ENCODE peak calls at places on chromosomes 5 and 9, in six cellular contexts. I is H1, O is HCT116, Q is K562, G is H9, D is breast epithelium. B is an unnamed sample.

GRCh38 chr5:76547242-76547890 is 75.8 kb downstream of the F2RL2 start:
- DNase-seq in D (no peak), G (no peak), I (no peak), Q (no peak), O (no peak), B (no peak)

GRCh38 chr9:4080889-4081548 is 218.8 kb downstream of the GLIS3 start:
- DNase-seq in Q (no peak), I (no peak), D (no peak), O (no peak), G (peak; percentile 51), B (no peak)

GRCh38 chr9:115006660-115007059 is 76.3 kb upstream of the TNFSF8 start:
- DNase-seq in O (no peak), G (no peak), I (no peak), Q (no peak), D (no peak), B (no peak)

GRCh38 chr5:80254767-80255424 is 952 bp downstream of the SERINC5 start:
- DNase-seq in D (no peak), I (no peak), G (no peak), O (no peak), Q (peak; percentile 19), B (peak; percentile 49)

GRCh38 chr9:95413793-95414192 is 96.3 kb upstream of the FANCC start:
- DNase-seq in I (no peak), O (no peak), D (no peak), G (no peak), Q (no peak), B (no peak)

GRCh38 chr9:125430611-125431305 is 169.1 kb downstream of the GAPVD1 start:
- DNase-seq in O (no peak), Q (no peak), I (no peak), D (no peak), G (no peak), B (no peak)

GRCh38 chr5:53942724-53943123 is 367.6 kb downstream of the ARL15 start:
- DNase-seq in O (no peak), G (no peak), I (no peak), D (no peak), Q (peak; percentile 49), B (no peak)

GRCh38 chr9:87564111-87564510 is 66.4 kb downstream of the DAPK1 start:
- DNase-seq in O (no peak), D (no peak), G (no peak), Q (peak; percentile 28), I (no peak), B (no peak)

GRCh38 chr5:93581738-93582414 is 857 bp upstream of the NR2F1-AS1 start:
- DNase-seq in O (peak; percentile 76), Q (no peak), I (no peak), D (no peak), G (no peak), B (no peak)

GRCh38 chr5:137078171-137078665 is 420.9 kb downstream of the SPOCK1 start:
- DNase-seq in I (no peak), Q (no peak), O (peak; percentile 18), G (peak; percentile 36), D (no peak), B (no peak)

GRCh38 chr9:29212590-29213373 is 1639.5 kb upstream of the C9orf72 start:
- DNase-seq in I (peak; percentile 79), O (no peak), G (peak; percentile 57), D (no peak), Q (no peak), B (peak; percentile 50)

GRCh38 chr5:59038169-59039002 is 455.5 kb downstream of the RAB3C start:
- DNase-seq in Q (no peak), D (no peak), I (peak; percentile 71), O (no peak), G (peak; percentile 54), B (no peak)

GRCh38 chr5:116652196-116652729 is 77.6 kb upstream of the SEMA6A start:
- DNase-seq in G (peak; percentile 76), O (peak; percentile 79), Q (no peak), D (peak; percentile 82), I (peak; percentile 49), B (no peak)

GRCh38 chr9:84436386-84437114 is 96.0 kb upstream of the SLC28A3 start:
- DNase-seq in D (no peak), O (no peak), G (no peak), I (no peak), Q (no peak), B (no peak)

GRCh38 chr5:100479079-100479688 is 56.0 kb upstream of the FAM174A start:
- DNase-seq in G (peak; percentile 26), Q (peak; percentile 12), I (no peak), O (peak; percentile 43), D (no peak), B (no peak)

GRCh38 chr5:142979636-142980035 is 209.5 kb downstream of the ARHGAP26 start:
- DNase-seq in Q (no peak), D (no peak), G (peak; percentile 44), I (no peak), O (no peak), B (no peak)

GRCh38 chr5:80569961-80570786 is at the start of gene ANKRD34B:
- DNase-seq in I (peak; percentile 81), O (no peak), Q (no peak), G (peak; percentile 86), D (no peak), B (no peak)

GRCh38 chr5:96565843-96566242 is 96.3 kb upstream of the CAST start:
- DNase-seq in Q (peak; percentile 16), I (no peak), D (no peak), G (no peak), O (no peak), B (no peak)

GRCh38 chr9:113997610-113998009 is 80.5 kb downstream of the AMBP start:
- DNase-seq in G (peak; percentile 8), Q (no peak), O (no peak), D (no peak), I (peak; percentile 23), B (peak; percentile 17)

DNA sequence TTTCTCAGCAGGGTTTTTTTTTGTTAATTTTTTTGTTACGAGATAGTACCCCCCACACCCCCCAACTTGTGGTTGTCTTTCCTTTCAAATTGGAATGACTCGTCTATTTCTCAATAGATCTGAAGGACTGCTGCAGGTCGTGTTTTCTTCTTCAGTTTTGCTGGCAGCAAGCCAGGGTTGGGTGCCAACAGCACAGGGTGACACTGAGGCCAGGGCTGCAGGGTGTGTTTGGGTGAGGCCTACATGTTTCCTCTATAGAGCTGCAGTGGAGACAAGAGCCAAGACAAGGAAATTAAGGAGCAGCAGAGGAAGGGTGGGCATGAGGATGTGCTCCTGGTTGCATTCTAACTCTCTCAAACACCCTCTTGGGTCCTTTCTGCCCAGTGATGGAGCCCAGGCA is 52.2 kb downstream of the NXNL2 start:
- DNase-seq in O (no peak), I (no peak), Q (no peak), G (no peak), D (peak; percentile 25), B (peak; percentile 49)
- H3K27ac ChIP-seq in O (no peak overlapping the region), I (no peak overlapping the region), Q (no peak overlapping the region), G (no peak overlapping the region), D (no peak overlapping the region), B (no peak overlapping the region)

DNA sequence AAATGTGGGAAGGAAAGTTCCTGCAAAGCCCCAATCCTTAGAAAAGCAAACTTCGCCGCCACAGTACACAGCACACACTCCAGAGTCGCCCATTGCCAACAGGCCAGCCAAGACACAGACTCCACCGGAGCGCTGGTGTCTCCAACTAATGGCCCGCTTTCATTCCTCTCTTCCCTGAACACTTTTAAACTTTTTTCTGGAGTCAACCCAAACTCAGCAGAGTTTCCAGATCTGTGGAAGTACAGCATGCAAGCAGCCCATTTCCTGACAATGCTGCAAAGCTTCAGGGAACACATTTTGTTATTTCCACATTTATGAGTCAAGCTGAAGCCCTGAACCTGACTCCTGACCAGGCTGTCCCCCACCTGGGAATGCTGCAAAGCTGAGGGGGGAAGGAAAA is 351.9 kb downstream of the NFIB start:
- DNase-seq in I (no peak), G (no peak), D (no peak), O (no peak), Q (no peak), B (no peak)
- H3K27ac ChIP-seq in I (no peak overlapping the region), G (no peak overlapping the region), D (no peak overlapping the region), O (no peak overlapping the region), Q (no peak overlapping the region), B (no peak overlapping the region)

GRCh38 chr5:4065472-4066320 is 470.1 kb downstream of the IRX1 start:
- DNase-seq in G (no peak), O (no peak), Q (no peak), D (no peak), I (no peak), B (no peak)
- H3K27ac ChIP-seq in G (no peak overlapping the region), O (no peak overlapping the region), Q (no peak overlapping the region), D (no peak overlapping the region), I (no peak overlapping the region), B (no peak overlapping the region)

DNA sequence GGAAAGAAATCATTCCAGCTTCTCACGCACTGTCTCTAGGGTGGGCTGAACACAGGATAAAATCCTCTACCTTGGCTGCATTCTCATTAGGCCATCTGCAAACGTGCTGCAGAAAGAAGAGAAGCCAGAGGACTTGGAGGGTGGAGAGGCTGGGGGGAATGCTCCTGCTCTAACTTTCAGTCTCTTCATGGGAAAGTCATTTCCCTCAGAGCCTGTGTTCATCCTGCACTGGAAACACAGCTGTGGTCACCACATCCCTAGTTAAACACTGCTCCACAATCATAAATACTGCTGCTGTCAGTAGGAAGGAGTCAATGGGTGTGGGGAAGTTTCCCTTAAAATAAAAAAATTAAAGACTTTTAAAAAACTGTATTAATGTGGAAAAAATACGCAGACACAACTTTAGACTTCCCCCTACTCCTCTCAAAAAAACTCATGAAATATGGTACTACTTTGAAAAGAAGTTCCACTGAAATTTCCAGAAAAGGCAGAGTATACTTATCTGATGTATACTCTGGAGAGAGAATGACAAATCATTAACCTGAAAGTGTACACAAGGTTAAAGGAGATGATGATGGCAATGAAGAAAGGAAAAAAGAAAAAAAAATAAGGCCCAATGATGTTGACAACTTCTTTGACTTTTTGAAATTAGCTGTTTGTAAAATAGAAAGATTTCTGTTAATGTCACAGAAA is 46.8 kb downstream of the LHFPL2 start:
- DNase-seq in D (no peak), G (no peak), I (no peak), Q (no peak), O (no peak), B (no peak)
- H3K27ac ChIP-seq in D (peak overlapping the region; percentile 77), G (no peak overlapping the region), I (no peak overlapping the region), Q (no peak overlapping the region), O (no peak overlapping the region), B (no peak overlapping the region)

DNA sequence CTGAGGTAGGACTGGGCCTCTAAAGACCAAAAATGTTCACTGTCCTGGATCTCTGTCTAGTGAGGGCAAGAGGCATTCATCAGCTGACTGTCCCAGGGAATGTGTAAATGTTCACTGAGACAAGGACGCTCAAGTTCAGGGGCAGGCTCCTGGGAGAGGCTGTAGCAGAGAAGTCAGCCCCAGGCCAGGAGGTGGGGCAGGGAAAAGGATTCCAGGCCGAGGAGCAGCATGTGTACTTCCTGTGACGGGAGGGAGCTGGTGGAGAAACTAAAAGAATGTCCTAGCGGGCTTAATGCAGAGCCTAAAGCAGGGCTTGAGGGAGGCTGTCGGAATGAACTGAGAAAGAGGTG is 205.8 kb downstream of the GABBR2 start:
- DNase-seq in O (no peak), I (no peak), G (peak; percentile 60), Q (no peak), D (no peak), B (no peak)
- H3K27ac ChIP-seq in O (no peak overlapping the region), I (no peak overlapping the region), G (no peak overlapping the region), Q (no peak overlapping the region), D (no peak overlapping the region), B (no peak overlapping the region)

GRCh38 chr9:133114451-133114885 is 6.6 kb downstream of the RALGDS start:
- DNase-seq in I (no peak), D (peak; percentile 56), G (no peak), O (no peak), Q (no peak), B (no peak)
- H3K27ac ChIP-seq in I (no peak overlapping the region), D (peak overlapping the region; percentile 82), G (no peak overlapping the region), O (no peak overlapping the region), Q (no peak overlapping the region), B (peak overlapping the region; percentile 72)